ENCODE peak calls at places on chromosomes 12 and 14, in four cellular contexts. One of them, this sample, is unnamed.

GRCh38 chr14:99733551-99734405 is 49.7 kb downstream of the CYP46A1 start:
- DNase-seq in upper lobe of right lung: peak
- DNase-seq in upper lobe of left lung: peak
- DNase-seq in PC-9: no peak
- DNase-seq in this sample: no peak

GRCh38 chr12:82082476-82082875 is 275.7 kb downstream of the CCDC59 start:
- DNase-seq in upper lobe of right lung: no peak
- DNase-seq in upper lobe of left lung: no peak
- DNase-seq in PC-9: no peak
- DNase-seq in this sample: no peak

GRCh38 chr14:106417224-106418049 is 891.1 kb downstream of the TMEM121 start:
- DNase-seq in upper lobe of right lung: peak
- DNase-seq in upper lobe of left lung: peak
- DNase-seq in PC-9: no peak
- DNase-seq in this sample: peak

GRCh38 chr12:15151141-15152091 is 69.8 kb downstream of the RERG start:
- DNase-seq in upper lobe of right lung: no peak
- DNase-seq in upper lobe of left lung: no peak
- DNase-seq in PC-9: no peak
- DNase-seq in this sample: no peak

GRCh38 chr14:94373708-94374107 is 14.7 kb downstream of the SERPINA1 start:
- DNase-seq in upper lobe of right lung: no peak
- DNase-seq in upper lobe of left lung: no peak
- DNase-seq in PC-9: no peak
- DNase-seq in this sample: no peak

GRCh38 chr12:45557020-45557419 is 172.5 kb upstream of the ARID2 start:
- DNase-seq in upper lobe of right lung: no peak
- DNase-seq in upper lobe of left lung: peak
- DNase-seq in PC-9: no peak
- DNase-seq in this sample: no peak

GRCh38 chr12:108939594-108939993 is 59.7 kb downstream of the DAO start:
- DNase-seq in upper lobe of right lung: no peak
- DNase-seq in upper lobe of left lung: no peak
- DNase-seq in PC-9: no peak
- DNase-seq in this sample: peak

GRCh38 chr12:70891059-70891632 is 29.4 kb downstream of the PTPRR start:
- DNase-seq in upper lobe of right lung: no peak
- DNase-seq in upper lobe of left lung: no peak
- DNase-seq in PC-9: no peak
- DNase-seq in this sample: no peak

GRCh38 chr12:50517456-50518048 is 12.8 kb downstream of the DIP2B start:
- DNase-seq in upper lobe of right lung: no peak
- DNase-seq in upper lobe of left lung: no peak
- DNase-seq in PC-9: no peak
- DNase-seq in this sample: no peak

GRCh38 chr14:103391048-103391447 is 5.8 kb downstream of the MARK3 start:
- DNase-seq in upper lobe of right lung: no peak
- DNase-seq in upper lobe of left lung: no peak
- DNase-seq in PC-9: peak
- DNase-seq in this sample: no peak

GRCh38 chr12:8917751-8918150 is 3.4 kb downstream of the PHC1 start:
- DNase-seq in upper lobe of right lung: no peak
- DNase-seq in upper lobe of left lung: no peak
- DNase-seq in PC-9: no peak
- DNase-seq in this sample: no peak

GRCh38 chr14:39091716-39092115 is 11.3 kb downstream of the SEC23A start:
- DNase-seq in upper lobe of right lung: no peak
- DNase-seq in upper lobe of left lung: no peak
- DNase-seq in PC-9: no peak
- DNase-seq in this sample: no peak

GRCh38 chr12:19837543-19837942 is 398.3 kb downstream of the AEBP2 start:
- DNase-seq in upper lobe of right lung: no peak
- DNase-seq in upper lobe of left lung: no peak
- DNase-seq in PC-9: no peak
- DNase-seq in this sample: no peak

GRCh38 chr12:53948650-53949593 is 5.8 kb upstream of the HOXC12 start:
- DNase-seq in upper lobe of right lung: no peak
- DNase-seq in upper lobe of left lung: no peak
- DNase-seq in PC-9: no peak
- DNase-seq in this sample: no peak
- H3K4me3 ChIP-seq in upper lobe of right lung: no peak
- H3K4me3 ChIP-seq in upper lobe of left lung: no peak
- H3K4me3 ChIP-seq in PC-9: no peak
- H3K4me3 ChIP-seq in this sample: no peak

GRCh38 chr12:30755395-30755762 is 628 bp upstream of the CAPRIN2 start:
- DNase-seq in upper lobe of right lung: no peak
- DNase-seq in upper lobe of left lung: no peak
- DNase-seq in PC-9: no peak
- DNase-seq in this sample: no peak

GRCh38 chr12:30754383-30754749 is 385 bp downstream of the CAPRIN2 start:
- DNase-seq in upper lobe of right lung: no peak
- DNase-seq in upper lobe of left lung: no peak
- DNase-seq in PC-9: no peak
- DNase-seq in this sample: no peak

GRCh38 chr12:30757316-30757715 is 2.6 kb upstream of the CAPRIN2 start:
- DNase-seq in upper lobe of right lung: no peak
- DNase-seq in upper lobe of left lung: no peak
- DNase-seq in PC-9: no peak
- DNase-seq in this sample: no peak

GRCh38 chr12:30754750-30755394 is at the start of gene CAPRIN2:
- DNase-seq in upper lobe of right lung: peak
- DNase-seq in upper lobe of left lung: peak
- DNase-seq in PC-9: peak
- DNase-seq in this sample: peak

DNA sequence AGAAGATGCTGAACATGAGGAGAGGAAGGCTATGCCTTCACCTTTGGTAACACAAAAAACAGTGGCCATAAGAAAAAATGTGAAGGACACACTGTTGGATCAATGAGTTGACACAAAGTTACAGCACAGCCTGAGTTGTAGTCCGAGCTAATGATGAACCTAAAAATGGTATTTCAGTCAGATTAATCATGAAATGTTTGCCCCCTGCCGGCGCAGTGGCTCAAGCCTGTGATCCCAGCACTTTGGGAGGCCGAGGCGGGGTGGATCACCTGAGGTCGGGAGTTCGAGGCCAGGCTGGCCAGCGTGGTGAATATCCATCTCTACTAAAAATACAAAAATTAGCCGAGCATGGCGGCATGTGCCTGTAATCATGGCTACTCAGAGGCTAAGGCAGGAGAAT is 1.3 kb upstream of the CAPRIN2 start:
- DNase-seq in upper lobe of right lung: no peak
- DNase-seq in upper lobe of left lung: no peak
- DNase-seq in PC-9: no peak
- DNase-seq in this sample: no peak
- TF ChIP-seq CTCF in upper lobe of right lung: no peak
- TF ChIP-seq CTCF in upper lobe of left lung: no peak
- TF ChIP-seq CTCF in PC-9: no peak
- TF ChIP-seq CTCF in this sample: no peak

DNA sequence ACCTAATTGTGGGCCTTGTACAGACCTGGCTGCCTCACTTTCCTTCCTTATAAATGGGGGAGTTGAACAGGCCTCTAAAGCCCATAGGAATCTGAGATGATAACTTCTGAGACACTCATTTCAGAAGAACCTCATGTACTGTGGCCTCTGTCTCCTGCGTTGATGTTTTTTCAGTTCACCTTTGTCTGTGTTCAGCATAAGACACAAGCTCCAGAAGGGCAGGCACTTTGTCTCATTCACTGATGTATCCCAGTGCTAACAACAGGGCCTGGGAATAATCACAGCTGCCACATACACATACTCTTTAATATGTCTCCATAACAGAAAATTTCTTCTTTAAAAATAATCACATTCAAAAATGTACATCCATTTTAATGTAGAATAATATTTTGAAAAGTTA is 3.3 kb downstream of the FGD6 start:
- DNase-seq in upper lobe of right lung: no peak
- DNase-seq in upper lobe of left lung: no peak
- DNase-seq in PC-9: no peak
- DNase-seq in this sample: no peak
- H3K4me3 ChIP-seq in upper lobe of right lung: no peak
- H3K4me3 ChIP-seq in upper lobe of left lung: no peak
- H3K4me3 ChIP-seq in PC-9: no peak
- H3K4me3 ChIP-seq in this sample: no peak

GRCh38 chr12:48197967-48198618 is 5.0 kb downstream of the OR10AD1 start:
- DNase-seq in upper lobe of right lung: peak
- DNase-seq in upper lobe of left lung: peak
- DNase-seq in PC-9: peak
- DNase-seq in this sample: no peak
- TF ChIP-seq CTCF in upper lobe of right lung: no peak
- TF ChIP-seq CTCF in upper lobe of left lung: no peak
- TF ChIP-seq CTCF in PC-9: no peak
- TF ChIP-seq CTCF in this sample: no peak

DNA sequence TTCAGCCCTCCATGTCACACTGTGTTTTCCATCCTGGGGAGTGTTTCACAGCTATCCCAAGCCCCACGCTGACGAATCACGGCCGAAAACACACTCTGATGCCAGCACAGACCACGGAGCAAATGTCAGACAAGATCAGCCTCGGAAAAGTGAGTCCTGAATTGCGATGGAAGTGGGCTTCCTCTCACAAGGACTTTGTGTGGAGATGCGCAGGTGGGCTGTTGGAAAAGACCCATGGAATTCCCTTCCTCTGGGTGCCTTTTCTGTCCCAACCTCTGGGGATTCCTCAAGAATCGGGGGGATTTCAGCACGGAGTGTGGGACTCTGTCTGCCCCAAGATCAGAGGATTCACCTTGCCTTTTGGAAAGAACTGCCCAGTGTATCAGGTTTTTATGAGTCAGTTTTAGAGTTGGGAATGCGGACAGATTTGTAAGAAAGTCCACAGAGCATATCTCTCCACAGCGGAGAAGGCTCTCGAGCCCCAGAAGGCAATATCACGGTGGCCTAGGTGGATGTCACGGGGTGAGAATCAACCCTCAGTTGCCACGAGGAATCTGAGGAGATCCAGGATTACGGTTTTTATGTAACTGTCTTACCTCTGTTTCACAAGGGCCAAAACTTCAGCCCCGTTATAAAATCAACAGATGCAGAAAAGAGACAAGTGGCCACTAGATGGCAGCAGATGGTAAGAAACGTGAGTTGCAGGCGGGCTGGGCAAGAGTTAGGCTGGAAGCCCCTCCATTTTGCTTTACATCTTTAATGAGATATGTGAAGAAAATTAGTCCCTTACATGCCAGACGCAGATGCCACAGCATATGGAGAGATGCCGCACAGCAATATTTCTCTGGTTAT is 201.9 kb downstream of the DAD1 start:
- DNase-seq in upper lobe of right lung: no peak
- DNase-seq in upper lobe of left lung: peak
- DNase-seq in PC-9: peak
- DNase-seq in this sample: peak
- H3K4me3 ChIP-seq in upper lobe of right lung: no peak
- H3K4me3 ChIP-seq in upper lobe of left lung: no peak
- H3K4me3 ChIP-seq in PC-9: no peak
- H3K4me3 ChIP-seq in this sample: no peak

DNA sequence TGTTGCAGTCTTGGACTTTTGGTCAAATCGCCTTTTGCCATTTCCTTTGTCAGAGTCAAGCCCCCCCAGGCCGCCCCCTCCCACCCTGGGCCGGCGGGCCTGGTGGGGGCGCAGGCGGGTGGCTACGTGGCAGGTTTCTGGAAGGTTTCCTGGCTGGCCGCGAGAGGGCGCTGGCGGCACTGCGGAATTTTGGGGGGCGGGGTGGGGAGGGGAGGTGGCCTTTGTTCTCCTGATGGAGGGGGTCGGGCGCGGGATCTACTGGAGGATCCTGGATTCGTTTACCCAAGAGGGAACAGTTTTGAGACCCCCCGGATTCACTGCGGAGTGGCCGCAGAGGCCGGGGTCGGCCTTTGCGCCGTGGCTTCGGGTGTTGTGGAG is 1.2 kb downstream of the MEG3 start:
- DNase-seq in upper lobe of right lung: no peak
- DNase-seq in upper lobe of left lung: no peak
- DNase-seq in PC-9: no peak
- DNase-seq in this sample: no peak
- TF ChIP-seq CTCF in upper lobe of right lung: peak
- TF ChIP-seq CTCF in upper lobe of left lung: no peak
- TF ChIP-seq CTCF in PC-9: no peak
- TF ChIP-seq CTCF in this sample: peak

GRCh38 chr12:95805864-95806669 is 15.5 kb upstream of the NTN4 start:
- DNase-seq in upper lobe of right lung: no peak
- DNase-seq in upper lobe of left lung: no peak
- DNase-seq in PC-9: peak
- DNase-seq in this sample: no peak
- H3K4me3 ChIP-seq in upper lobe of right lung: no peak
- H3K4me3 ChIP-seq in upper lobe of left lung: no peak
- H3K4me3 ChIP-seq in PC-9: peak
- H3K4me3 ChIP-seq in this sample: no peak

GRCh38 chr14:65117795-65118746 is 15.8 kb upstream of the MAX start:
- DNase-seq in upper lobe of right lung: no peak
- DNase-seq in upper lobe of left lung: no peak
- DNase-seq in PC-9: no peak
- DNase-seq in this sample: peak
- TF ChIP-seq CTCF in upper lobe of right lung: no peak
- TF ChIP-seq CTCF in upper lobe of left lung: no peak
- TF ChIP-seq CTCF in PC-9: no peak
- TF ChIP-seq CTCF in this sample: no peak